ENCODE peak calls at places on chromosomes 5 and 9, in four cellular contexts. One of them, this sample, is unnamed.
A peak's percentile ranks its signal among the peaks of the same experiment; 100 is the strongest.

GRCh38 chr5:132265336-132266030 is 8.0 kb downstream of the PDLIM4 start:
- DNase-seq in HepG2: peak; percentile 23
- DNase-seq in activated CD4-positive, alpha-beta T cell treated with anti-CD3 and anti-CD28 coated beads for 4 hours: no peak
- DNase-seq in fibroblast of mammary gland: peak; percentile 93
- DNase-seq in this sample: peak; percentile 91

GRCh38 chr9:12813533-12813932 is 38.7 kb downstream of the LURAP1L start:
- DNase-seq in HepG2: no peak
- DNase-seq in activated CD4-positive, alpha-beta T cell treated with anti-CD3 and anti-CD28 coated beads for 4 hours: no peak
- DNase-seq in fibroblast of mammary gland: no peak
- DNase-seq in this sample: no peak

GRCh38 chr9:6955251-6955921 is 197.6 kb downstream of the KDM4C start:
- DNase-seq in HepG2: peak; percentile 95
- DNase-seq in activated CD4-positive, alpha-beta T cell treated with anti-CD3 and anti-CD28 coated beads for 4 hours: no peak
- DNase-seq in fibroblast of mammary gland: peak; percentile 86
- DNase-seq in this sample: no peak

GRCh38 chr5:6447384-6448140 is 1.1 kb upstream of the UBE2QL1 start:
- DNase-seq in HepG2: no peak
- DNase-seq in activated CD4-positive, alpha-beta T cell treated with anti-CD3 and anti-CD28 coated beads for 4 hours: no peak
- DNase-seq in fibroblast of mammary gland: no peak
- DNase-seq in this sample: no peak

GRCh38 chr5:141758316-141758965 is 76.4 kb upstream of the ARAP3 start:
- DNase-seq in HepG2: no peak
- DNase-seq in activated CD4-positive, alpha-beta T cell treated with anti-CD3 and anti-CD28 coated beads for 4 hours: no peak
- DNase-seq in fibroblast of mammary gland: no peak
- DNase-seq in this sample: no peak

GRCh38 chr9:134130503-134131375 is 5.1 kb upstream of the WDR5 start:
- DNase-seq in HepG2: peak; percentile 35
- DNase-seq in activated CD4-positive, alpha-beta T cell treated with anti-CD3 and anti-CD28 coated beads for 4 hours: no peak
- DNase-seq in fibroblast of mammary gland: no peak
- DNase-seq in this sample: peak; percentile 33

GRCh38 chr9:17614929-17615328 is 36.1 kb downstream of the SH3GL2 start:
- DNase-seq in HepG2: no peak
- DNase-seq in activated CD4-positive, alpha-beta T cell treated with anti-CD3 and anti-CD28 coated beads for 4 hours: no peak
- DNase-seq in fibroblast of mammary gland: peak; percentile 4
- DNase-seq in this sample: peak; percentile 41

GRCh38 chr5:157748740-157749461 is 5.4 kb downstream of the LSM11 start:
- DNase-seq in HepG2: no peak
- DNase-seq in activated CD4-positive, alpha-beta T cell treated with anti-CD3 and anti-CD28 coated beads for 4 hours: no peak
- DNase-seq in fibroblast of mammary gland: peak; percentile 92
- DNase-seq in this sample: peak; percentile 72

GRCh38 chr9:137162505-137163100 is 7.2 kb downstream of the LRRC26 start:
- DNase-seq in HepG2: no peak
- DNase-seq in activated CD4-positive, alpha-beta T cell treated with anti-CD3 and anti-CD28 coated beads for 4 hours: no peak
- DNase-seq in fibroblast of mammary gland: no peak
- DNase-seq in this sample: no peak

GRCh38 chr5:139698461-139699146 is 50.5 kb downstream of the CXXC5 start:
- DNase-seq in HepG2: no peak
- DNase-seq in activated CD4-positive, alpha-beta T cell treated with anti-CD3 and anti-CD28 coated beads for 4 hours: no peak
- DNase-seq in fibroblast of mammary gland: peak; percentile 70
- DNase-seq in this sample: peak; percentile 33

GRCh38 chr5:107952450-107952849 is 281.7 kb upstream of the EFNA5 start:
- DNase-seq in HepG2: no peak
- DNase-seq in activated CD4-positive, alpha-beta T cell treated with anti-CD3 and anti-CD28 coated beads for 4 hours: no peak
- DNase-seq in fibroblast of mammary gland: no peak
- DNase-seq in this sample: no peak

GRCh38 chr5:38467353-38468040 is 88.9 kb downstream of the LIFR start:
- DNase-seq in HepG2: no peak
- DNase-seq in activated CD4-positive, alpha-beta T cell treated with anti-CD3 and anti-CD28 coated beads for 4 hours: no peak
- DNase-seq in fibroblast of mammary gland: peak; percentile 59
- DNase-seq in this sample: no peak

GRCh38 chr9:120434532-120434931 is 145.4 kb downstream of the CDK5RAP2 start:
- DNase-seq in HepG2: no peak
- DNase-seq in activated CD4-positive, alpha-beta T cell treated with anti-CD3 and anti-CD28 coated beads for 4 hours: no peak
- DNase-seq in fibroblast of mammary gland: peak; percentile 90
- DNase-seq in this sample: no peak

GRCh38 chr5:159547466-159548195 is 217.3 kb upstream of the IL12B start:
- DNase-seq in HepG2: no peak
- DNase-seq in activated CD4-positive, alpha-beta T cell treated with anti-CD3 and anti-CD28 coated beads for 4 hours: no peak
- DNase-seq in fibroblast of mammary gland: peak; percentile 40
- DNase-seq in this sample: no peak

GRCh38 chr9:105457560-105458294 is 9.9 kb downstream of the FSD1L start:
- DNase-seq in HepG2: no peak
- DNase-seq in activated CD4-positive, alpha-beta T cell treated with anti-CD3 and anti-CD28 coated beads for 4 hours: no peak
- DNase-seq in fibroblast of mammary gland: no peak
- DNase-seq in this sample: no peak

GRCh38 chr5:127053049-127053448 is 20.3 kb downstream of the C5orf63 start:
- DNase-seq in HepG2: no peak
- DNase-seq in activated CD4-positive, alpha-beta T cell treated with anti-CD3 and anti-CD28 coated beads for 4 hours: no peak
- DNase-seq in fibroblast of mammary gland: no peak
- DNase-seq in this sample: no peak

GRCh38 chr5:151758141-151758429 is 346 bp downstream of the ATOX1 start:
- DNase-seq in HepG2: no peak
- DNase-seq in activated CD4-positive, alpha-beta T cell treated with anti-CD3 and anti-CD28 coated beads for 4 hours: no peak
- DNase-seq in fibroblast of mammary gland: no peak
- DNase-seq in this sample: no peak

This sample was measured in bronchial epithelial cell.